ENCODE peak calls at places on chromosomes 5 and 9, in four cellular contexts. W is left ventricle myocardium inferior, R is spleen, Z is PC-3. N is an unnamed sample.

GRCh38 chr5:114018178-114018577 is 343.7 kb upstream of the KCNN2 start:
- DNase-seq in W (no peak), R (no peak), Z (no peak), N (no peak)

GRCh38 chr5:135877570-135878155 is 18.0 kb downstream of the IL9 start:
- DNase-seq in W (no peak), R (no peak), Z (no peak), N (no peak)

GRCh38 chr9:91908746-91909145 is 41.3 kb downstream of the ROR2 start:
- DNase-seq in W (no peak), R (no peak), Z (no peak), N (no peak)

GRCh38 chr5:52878671-52879070 is 91.0 kb downstream of the ITGA1 start:
- DNase-seq in W (no peak), R (no peak), Z (peak; percentile 32), N (no peak)

GRCh38 chr5:111892949-111893348 is 136.0 kb upstream of the NREP start:
- DNase-seq in W (no peak), R (no peak), Z (no peak), N (no peak)

GRCh38 chr5:80963966-80964481 is 3.9 kb downstream of the RASGRF2 start:
- DNase-seq in W (no peak), R (no peak), Z (peak; percentile 23), N (no peak)

GRCh38 chr5:57394421-57395210 is 88.0 kb downstream of the ACTBL2 start:
- DNase-seq in W (no peak), R (no peak), Z (no peak), N (no peak)

GRCh38 chr5:101664071-101664791 is 631.9 kb downstream of the SLCO4C1 start:
- DNase-seq in W (no peak), R (no peak), Z (no peak), N (no peak)

GRCh38 chr5:102850503-102850902 is 95.4 kb downstream of the PAM start:
- DNase-seq in W (no peak), R (peak; percentile 58), Z (no peak), N (no peak)

GRCh38 chr9:4423207-4423610 is 67.1 kb upstream of the SLC1A1 start:
- DNase-seq in W (no peak), R (no peak), Z (no peak), N (no peak)

GRCh38 chr9:134190232-134191121 is 26.1 kb upstream of the RNU6ATAC start:
- DNase-seq in W (no peak), R (peak; percentile 54), Z (no peak), N (no peak)

GRCh38 chr9:114086009-114086408 is 7.9 kb upstream of the AMBP start:
- DNase-seq in W (no peak), R (no peak), Z (peak; percentile 18), N (no peak)

GRCh38 chr9:129609486-129610192 is 11.3 kb downstream of the C9orf50 start:
- DNase-seq in W (peak; percentile 51), R (peak; percentile 85), Z (no peak), N (peak; percentile 49)

GRCh38 chr9:93128715-93129224 is 5.3 kb downstream of the NINJ1 start:
- DNase-seq in W (no peak), R (no peak), Z (no peak), N (no peak)

GRCh38 chr9:71237051-71237450 is 115.6 kb upstream of the TRPM3 start:
- DNase-seq in W (no peak), R (no peak), Z (no peak), N (no peak)

GRCh38 chr9:112856843-112857242 is 33.8 kb downstream of the SLC46A2 start:
- DNase-seq in W (no peak), R (no peak), Z (no peak), N (no peak)

GRCh38 chr5:73815631-73816030 is 189.6 kb downstream of the ARHGEF28 start:
- DNase-seq in W (no peak), R (no peak), Z (peak; percentile 25), N (no peak)

GRCh38 chr5:87308024-87308423 is 40.3 kb downstream of the RASA1 start:
- DNase-seq in W (no peak), R (no peak), Z (no peak), N (no peak)

GRCh38 chr5:36599986-36600779 is 6.2 kb upstream of the SLC1A3 start:
- DNase-seq in W (no peak), R (no peak), Z (no peak), N (no peak)

GRCh38 chr9:97980479-97980803 is 2.7 kb upstream of the ANP32B start:
- DNase-seq in W (peak; percentile 58), R (no peak), Z (no peak), N (no peak)

GRCh38 chr5:107805819-107806218 is 135.1 kb upstream of the EFNA5 start:
- DNase-seq in W (no peak), R (no peak), Z (no peak), N (no peak)

GRCh38 chr9:35072461-35073275 is at the start of gene VCP:
- DNase-seq in W (peak; percentile 98), R (peak; percentile 98), Z (peak; percentile 98), N (peak; percentile 97)

GRCh38 chr9:35070823-35071813 is 1.3 kb downstream of the VCP start:
- DNase-seq in W (no peak), R (no peak), Z (peak; percentile 28), N (no peak)

GRCh38 chr9:35074141-35074540 is 1.7 kb upstream of the VCP start:
- DNase-seq in W (no peak), R (peak; percentile 69), Z (no peak), N (no peak)

GRCh38 chr9:35073276-35073607 is 817 bp upstream of the VCP start:
- DNase-seq in W (no peak), R (no peak), Z (no peak), N (no peak)

GRCh38 chr9:35071814-35072460 is 488 bp downstream of the VCP start:
- DNase-seq in W (peak; percentile 88), R (peak; percentile 97), Z (peak; percentile 60), N (peak; percentile 58)
- TF ChIP-seq CTCF in W (peak; percentile 54), R (peak; percentile 62), Z (no peak), N (peak; percentile 35)

GRCh38 chr5:10668697-10669096 is 92.3 kb downstream of the DAP start:
- DNase-seq in W (no peak), R (no peak), Z (peak; percentile 75), N (no peak)

GRCh38 chr5:10669983-10670382 is 91.1 kb downstream of the DAP start:
- DNase-seq in W (no peak), R (no peak), Z (no peak), N (no peak)

GRCh38 chr5:10673407-10673806 is 87.6 kb downstream of the DAP start:
- DNase-seq in W (no peak), R (no peak), Z (no peak), N (no peak)

GRCh38 chr5:10672285-10673044 is 88.6 kb downstream of the DAP start:
- DNase-seq in W (no peak), R (no peak), Z (no peak), N (no peak)

GRCh38 chr5:10671041-10672008 is 89.7 kb downstream of the DAP start:
- DNase-seq in W (no peak), R (no peak), Z (no peak), N (no peak)
- H3K27me3 ChIP-seq in W (peaks cover 15% of the 10 kb centered on the region), R (no peaks in the 10 kb centered on the region), Z (no peaks in the 10 kb centered on the region), N (no peaks in the 10 kb centered on the region)

GRCh38 chr9:138061631-138062030 is 184.0 kb downstream of the CACNA1B start:
- DNase-seq in W (no peak), R (peak; percentile 17), Z (no peak), N (no peak)
- TF ChIP-seq CTCF in W (no peak), R (no peak), Z (no peak), N (no peak)

DNA sequence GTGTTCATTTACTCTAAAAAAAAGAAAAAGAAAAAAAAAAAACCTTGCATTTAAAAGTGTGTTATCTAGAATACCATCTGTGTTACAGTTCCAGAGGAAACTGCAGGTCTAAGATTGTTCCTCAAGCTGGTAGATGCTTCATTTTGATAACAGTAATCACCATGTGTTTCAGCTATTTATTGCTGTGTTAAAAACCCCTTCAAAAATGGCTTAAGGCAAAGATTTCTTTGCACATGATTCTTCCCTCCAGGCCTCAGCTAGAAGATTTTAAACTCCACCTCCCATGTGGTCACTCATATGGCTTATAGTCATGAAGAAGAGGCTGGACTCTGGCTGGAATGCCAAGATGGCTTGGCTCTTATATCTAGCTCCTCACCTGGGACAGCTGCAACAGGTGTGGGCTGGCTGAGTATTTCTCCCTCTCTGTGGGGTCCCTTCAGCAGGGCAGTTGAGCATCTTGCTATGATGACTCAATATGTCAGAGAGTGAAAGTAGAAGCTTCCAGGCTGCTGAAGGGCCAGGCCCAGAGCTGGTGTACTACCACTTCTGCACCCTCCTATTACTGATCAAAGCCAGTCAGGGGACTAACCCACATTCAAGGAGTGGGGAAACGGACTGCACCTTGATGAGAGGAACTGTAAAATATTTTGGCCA is 920.4 kb upstream of the DMAC1 start:
- DNase-seq in W (no peak), R (no peak), Z (no peak), N (no peak)
- H3K27me3 ChIP-seq in W (no peaks in the 10 kb centered on the region), R (no peaks in the 10 kb centered on the region), Z (no peaks in the 10 kb centered on the region), N (no peaks in the 10 kb centered on the region)

GRCh38 chr9:21415492-21416267 is 6.8 kb downstream of the IFNA8 start:
- DNase-seq in W (no peak), R (no peak), Z (peak; percentile 70), N (no peak)

GRCh38 chr9:21412109-21412508 is 3.2 kb downstream of the IFNA8 start:
- DNase-seq in W (no peak), R (no peak), Z (no peak), N (no peak)

GRCh38 chr9:21408817-21409216 is at the start of gene IFNA8:
- DNase-seq in W (no peak), R (no peak), Z (no peak), N (no peak)

GRCh38 chr9:21414220-21414940 is 5.5 kb downstream of the IFNA8 start:
- DNase-seq in W (no peak), R (no peak), Z (no peak), N (no peak)

DNA sequence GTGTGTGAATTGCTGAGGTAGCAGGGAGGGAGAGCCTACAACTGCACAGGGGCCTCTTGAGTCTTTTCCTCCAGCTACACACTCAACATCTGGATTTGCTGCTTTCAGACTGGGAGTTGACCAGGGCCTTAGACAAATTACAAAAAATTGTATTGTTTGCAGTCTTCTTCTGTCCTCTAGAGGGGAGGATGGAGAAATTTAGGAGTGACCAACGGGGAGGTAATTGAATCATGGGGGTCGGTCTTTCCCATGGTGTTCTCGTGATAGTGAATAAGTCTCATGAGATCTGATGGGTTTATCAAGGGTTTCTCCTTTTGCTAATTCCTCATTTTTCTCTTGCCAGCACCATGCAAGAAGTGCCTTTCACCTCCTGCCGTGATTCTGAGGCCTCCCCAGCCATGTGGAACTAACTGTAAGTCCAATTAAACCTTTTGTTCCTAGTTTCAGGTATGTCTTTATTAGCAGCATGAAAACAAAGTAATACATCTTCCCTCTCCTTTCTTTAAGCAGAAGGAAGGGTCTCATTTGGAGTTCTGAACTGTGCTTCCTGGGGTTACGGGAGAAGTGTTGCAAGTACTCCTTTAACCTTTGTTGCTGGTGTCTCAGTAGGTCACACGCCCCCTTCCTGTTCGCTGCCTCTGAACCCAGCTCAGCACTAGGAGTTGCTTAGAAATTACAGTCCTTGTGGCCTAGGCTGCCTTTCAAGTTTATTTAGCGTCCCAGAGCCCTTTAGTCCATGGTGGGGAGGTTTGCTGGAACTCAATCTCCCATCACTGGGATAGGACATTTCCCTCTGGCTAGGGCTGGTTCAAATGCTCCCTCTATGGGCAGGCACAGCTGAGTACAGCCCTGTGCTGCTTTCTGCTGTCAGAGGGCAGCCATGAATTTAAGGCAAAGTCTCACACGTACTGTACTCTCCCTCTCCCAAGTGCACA is 4.4 kb downstream of the IFNA8 start:
- DNase-seq in W (no peak), R (no peak), Z (no peak), N (no peak)
- TF ChIP-seq CTCF in W (no peak), R (no peak), Z (peak; percentile 12), N (peak; percentile 24)

N was measured in CD4-positive, alpha-beta T cell.